ENCODE peak calls at places on chromosomes 12 and 14, in five cellular contexts. One of them, this sample, is unnamed.

GRCh38 chr12:75374971-75375370 is 15.9 kb upstream of the GLIPR1L2 start:
- DNase-seq in lower leg skin: no peak
- DNase-seq in left ventricle myocardium inferior: no peak
- DNase-seq in cardiac fibroblast: no peak
- DNase-seq in AG10803: peak
- DNase-seq in this sample: no peak

GRCh38 chr14:24692382-24693352 is 58.7 kb upstream of the GZMB start:
- DNase-seq in AG10803: no peak
- DNase-seq in cardiac fibroblast: no peak
- DNase-seq in lower leg skin: no peak
- DNase-seq in left ventricle myocardium inferior: no peak
- DNase-seq in this sample: no peak

GRCh38 chr12:51661199-51661598 is 70.2 kb downstream of the SCN8A start:
- DNase-seq in cardiac fibroblast: no peak
- DNase-seq in lower leg skin: no peak
- DNase-seq in left ventricle myocardium inferior: no peak
- DNase-seq in AG10803: no peak
- DNase-seq in this sample: no peak

GRCh38 chr14:89365071-89365801 is 51.8 kb downstream of the FOXN3 start:
- DNase-seq in left ventricle myocardium inferior: no peak
- DNase-seq in lower leg skin: peak
- DNase-seq in AG10803: no peak
- DNase-seq in cardiac fibroblast: peak
- DNase-seq in this sample: no peak

GRCh38 chr12:67648306-67649164 is at the start of gene DYRK2:
- DNase-seq in lower leg skin: peak
- DNase-seq in cardiac fibroblast: peak
- DNase-seq in AG10803: peak
- DNase-seq in left ventricle myocardium inferior: peak
- DNase-seq in this sample: peak

GRCh38 chr12:129520736-129521135 is 383.1 kb downstream of the TMEM132D start:
- DNase-seq in left ventricle myocardium inferior: no peak
- DNase-seq in AG10803: no peak
- DNase-seq in cardiac fibroblast: no peak
- DNase-seq in lower leg skin: no peak
- DNase-seq in this sample: no peak

GRCh38 chr12:119410396-119410795 is 75.9 kb downstream of the CCDC60 start:
- DNase-seq in lower leg skin: no peak
- DNase-seq in cardiac fibroblast: no peak
- DNase-seq in left ventricle myocardium inferior: no peak
- DNase-seq in AG10803: no peak
- DNase-seq in this sample: no peak

GRCh38 chr12:89486231-89486630 is 38.4 kb downstream of the GALNT4 start:
- DNase-seq in lower leg skin: no peak
- DNase-seq in AG10803: no peak
- DNase-seq in left ventricle myocardium inferior: no peak
- DNase-seq in cardiac fibroblast: no peak
- DNase-seq in this sample: no peak

GRCh38 chr12:73898645-73899044 is 639.0 kb upstream of the ATXN7L3B start:
- DNase-seq in left ventricle myocardium inferior: no peak
- DNase-seq in AG10803: no peak
- DNase-seq in cardiac fibroblast: no peak
- DNase-seq in lower leg skin: no peak
- DNase-seq in this sample: no peak

GRCh38 chr12:51448618-51449256 is 24.1 kb downstream of the SLC4A8 start:
- DNase-seq in lower leg skin: no peak
- DNase-seq in left ventricle myocardium inferior: no peak
- DNase-seq in AG10803: no peak
- DNase-seq in cardiac fibroblast: no peak
- DNase-seq in this sample: no peak

GRCh38 chr12:14111230-14111865 is 129.9 kb upstream of the GRIN2B start:
- DNase-seq in lower leg skin: no peak
- DNase-seq in left ventricle myocardium inferior: no peak
- DNase-seq in cardiac fibroblast: no peak
- DNase-seq in AG10803: no peak
- DNase-seq in this sample: peak

GRCh38 chr12:13976880-13977279 is 4.5 kb downstream of the GRIN2B start:
- DNase-seq in lower leg skin: no peak
- DNase-seq in left ventricle myocardium inferior: no peak
- DNase-seq in cardiac fibroblast: no peak
- DNase-seq in AG10803: no peak
- DNase-seq in this sample: no peak

GRCh38 chr14:44030963-44031362 is 476.1 kb downstream of the FSCB start:
- DNase-seq in cardiac fibroblast: no peak
- DNase-seq in left ventricle myocardium inferior: no peak
- DNase-seq in AG10803: no peak
- DNase-seq in lower leg skin: no peak
- DNase-seq in this sample: no peak

GRCh38 chr12:58166643-58167042 is 225.3 kb downstream of the ATP23 start:
- DNase-seq in left ventricle myocardium inferior: no peak
- DNase-seq in lower leg skin: no peak
- DNase-seq in cardiac fibroblast: no peak
- DNase-seq in AG10803: no peak
- DNase-seq in this sample: no peak

GRCh38 chr12:124861898-124862676 is 1.6 kb downstream of the SCARB1 start:
- DNase-seq in cardiac fibroblast: no peak
- DNase-seq in AG10803: no peak
- DNase-seq in lower leg skin: no peak
- DNase-seq in left ventricle myocardium inferior: no peak
- DNase-seq in this sample: no peak

GRCh38 chr14:93951798-93952540 is 24.4 kb downstream of the ASB2 start:
- DNase-seq in left ventricle myocardium inferior: no peak
- DNase-seq in lower leg skin: no peak
- DNase-seq in cardiac fibroblast: no peak
- DNase-seq in AG10803: no peak
- DNase-seq in this sample: no peak

GRCh38 chr12:96241484-96242256 is 47.5 kb downstream of the ELK3 start:
- DNase-seq in lower leg skin: no peak
- DNase-seq in AG10803: peak
- DNase-seq in cardiac fibroblast: peak
- DNase-seq in left ventricle myocardium inferior: no peak
- DNase-seq in this sample: no peak

GRCh38 chr12:15669256-15669948 is 119.8 kb downstream of the EPS8 start:
- DNase-seq in cardiac fibroblast: peak
- DNase-seq in lower leg skin: no peak
- DNase-seq in AG10803: no peak
- DNase-seq in left ventricle myocardium inferior: no peak
- DNase-seq in this sample: no peak

GRCh38 chr14:60646202-60646886 is 2.9 kb downstream of the SIX1 start:
- DNase-seq in left ventricle myocardium inferior: no peak
- DNase-seq in lower leg skin: no peak
- DNase-seq in AG10803: no peak
- DNase-seq in cardiac fibroblast: peak
- DNase-seq in this sample: no peak

GRCh38 chr12:974281-974862 is 16.7 kb upstream of the ERC1 start:
- DNase-seq in AG10803: no peak
- DNase-seq in lower leg skin: no peak
- DNase-seq in left ventricle myocardium inferior: no peak
- DNase-seq in cardiac fibroblast: no peak
- DNase-seq in this sample: no peak

GRCh38 chr12:52260351-52261210 is 13.9 kb upstream of the KRT86 start:
- DNase-seq in left ventricle myocardium inferior: no peak
- DNase-seq in cardiac fibroblast: no peak
- DNase-seq in lower leg skin: no peak
- DNase-seq in AG10803: no peak
- DNase-seq in this sample: no peak

GRCh38 chr12:50017047-50017446 is 8.2 kb downstream of the RACGAP1 start:
- DNase-seq in AG10803: peak
- DNase-seq in cardiac fibroblast: peak
- DNase-seq in lower leg skin: peak
- DNase-seq in left ventricle myocardium inferior: no peak
- DNase-seq in this sample: no peak

GRCh38 chr14:82855912-82856381 is 1322.3 kb upstream of the SEL1L start:
- DNase-seq in AG10803: peak
- DNase-seq in left ventricle myocardium inferior: no peak
- DNase-seq in lower leg skin: no peak
- DNase-seq in cardiac fibroblast: peak
- DNase-seq in this sample: no peak
- TF ChIP-seq CTCF in AG10803: peak
- TF ChIP-seq CTCF in left ventricle myocardium inferior: peak
- TF ChIP-seq CTCF in lower leg skin: no peak
- TF ChIP-seq CTCF in cardiac fibroblast: no peak
- TF ChIP-seq CTCF in this sample: peak

DNA sequence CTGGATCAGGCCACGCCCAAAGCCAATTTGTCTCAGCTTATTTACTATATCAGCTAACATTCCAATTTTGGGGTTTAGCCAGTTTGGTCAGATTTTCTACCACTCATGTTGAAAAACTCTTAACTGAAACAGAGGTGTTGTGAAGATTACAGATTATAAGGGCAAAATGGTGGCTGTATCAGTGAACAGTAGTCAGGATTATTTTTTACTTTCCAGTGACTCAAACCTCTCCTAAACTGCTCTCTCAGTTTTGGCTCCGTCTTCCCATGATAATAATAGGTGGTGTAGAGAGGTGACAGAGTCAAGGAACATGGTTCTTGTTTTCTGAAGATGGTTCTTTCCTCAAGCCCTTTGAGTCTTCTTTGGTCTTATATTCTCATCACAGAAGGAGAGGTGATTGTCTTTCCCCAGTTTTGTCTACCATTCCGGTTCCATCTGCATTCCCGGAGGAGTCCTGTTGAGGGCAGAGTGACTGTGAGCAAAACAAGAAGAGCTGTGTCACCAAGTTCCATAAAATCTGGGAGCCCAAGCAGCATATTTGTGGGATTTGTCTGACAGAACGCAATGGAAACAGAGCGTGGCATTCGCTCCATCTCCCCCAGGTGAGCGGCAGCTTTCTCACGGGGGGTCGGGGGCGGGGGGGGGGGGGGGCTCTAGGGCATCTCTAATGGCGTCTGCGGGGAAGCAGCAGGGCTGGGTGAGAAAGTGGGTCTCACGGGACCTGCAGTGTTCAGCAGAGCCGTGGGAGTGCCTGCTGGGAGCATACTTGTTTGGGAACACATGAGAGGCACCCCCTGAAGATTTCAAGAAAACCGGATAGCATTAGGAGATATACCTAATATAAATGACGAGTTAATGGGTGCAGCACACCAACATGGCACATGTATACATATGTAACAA is 59.1 kb downstream of the TBC1D30 start:
- DNase-seq in lower leg skin: no peak
- DNase-seq in left ventricle myocardium inferior: no peak
- DNase-seq in cardiac fibroblast: no peak
- DNase-seq in AG10803: no peak
- DNase-seq in this sample: no peak
- TF ChIP-seq CTCF in lower leg skin: no peak
- TF ChIP-seq CTCF in left ventricle myocardium inferior: no peak
- TF ChIP-seq CTCF in cardiac fibroblast: no peak
- TF ChIP-seq CTCF in AG10803: no peak
- TF ChIP-seq CTCF in this sample: no peak

DNA sequence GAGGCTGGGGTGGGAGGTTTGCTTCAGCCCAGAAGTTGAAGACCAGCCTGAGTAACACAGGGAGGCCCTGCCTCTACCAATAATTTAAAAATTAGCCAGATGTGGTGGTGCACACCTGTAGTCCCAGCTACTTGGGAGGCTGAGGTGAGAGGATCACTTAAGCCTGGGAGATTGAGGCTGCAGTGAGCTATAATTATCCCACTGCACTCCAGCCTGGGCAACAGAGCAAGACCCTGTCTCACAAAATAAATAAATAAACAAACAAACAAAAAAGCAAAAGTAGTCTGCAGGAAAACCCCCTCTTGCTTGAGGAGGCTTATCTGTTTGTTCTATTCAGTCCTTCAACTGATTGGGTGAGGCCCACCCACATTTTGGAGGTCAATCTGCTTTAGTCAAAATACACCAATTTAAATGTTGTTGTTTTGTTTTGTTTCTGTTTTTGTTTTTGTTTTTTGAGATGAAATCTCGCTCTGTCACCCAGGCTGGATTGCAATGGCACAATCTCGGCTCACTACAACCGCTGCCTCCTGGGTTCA is 24.9 kb upstream of the TXNRD1 start:
- DNase-seq in lower leg skin: no peak
- DNase-seq in cardiac fibroblast: no peak
- DNase-seq in AG10803: no peak
- DNase-seq in left ventricle myocardium inferior: no peak
- DNase-seq in this sample: no peak
- TF ChIP-seq CTCF in lower leg skin: no peak
- TF ChIP-seq CTCF in cardiac fibroblast: no peak
- TF ChIP-seq CTCF in AG10803: no peak
- TF ChIP-seq CTCF in left ventricle myocardium inferior: no peak
- TF ChIP-seq CTCF in this sample: no peak

DNA sequence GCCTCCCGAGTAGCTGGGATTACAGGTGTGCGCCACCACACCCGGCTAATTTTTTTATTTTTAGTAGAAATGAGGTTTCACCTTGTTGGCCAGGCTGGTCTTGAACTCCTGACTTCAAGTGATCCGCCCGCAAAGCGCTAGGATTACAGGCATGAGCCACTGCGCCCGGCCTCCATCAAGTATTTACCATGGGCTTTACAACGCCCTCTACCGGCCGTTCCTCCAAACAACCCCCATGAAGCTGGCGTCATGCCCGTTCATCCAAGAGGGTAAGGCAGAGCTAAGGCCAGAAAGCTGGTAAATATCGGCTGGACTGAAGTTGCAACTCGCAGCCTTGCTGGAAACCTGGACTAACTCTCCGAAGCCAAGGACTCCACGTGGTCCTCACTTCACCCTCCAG is 41.6 kb downstream of the RNF34 start:
- DNase-seq in lower leg skin: no peak
- DNase-seq in AG10803: no peak
- DNase-seq in cardiac fibroblast: peak
- DNase-seq in left ventricle myocardium inferior: no peak
- DNase-seq in this sample: no peak
- TF ChIP-seq CTCF in lower leg skin: no peak
- TF ChIP-seq CTCF in AG10803: peak
- TF ChIP-seq CTCF in cardiac fibroblast: no peak
- TF ChIP-seq CTCF in left ventricle myocardium inferior: no peak
- TF ChIP-seq CTCF in this sample: no peak

GRCh38 chr12:44960856-44961255 is 84.7 kb upstream of the NELL2 start:
- DNase-seq in left ventricle myocardium inferior: no peak
- DNase-seq in AG10803: no peak
- DNase-seq in cardiac fibroblast: no peak
- DNase-seq in lower leg skin: no peak
- DNase-seq in this sample: no peak
- TF ChIP-seq CTCF in left ventricle myocardium inferior: no peak
- TF ChIP-seq CTCF in AG10803: no peak
- TF ChIP-seq CTCF in cardiac fibroblast: no peak
- TF ChIP-seq CTCF in lower leg skin: no peak
- TF ChIP-seq CTCF in this sample: no peak

GRCh38 chr12:16681196-16681595 is 75.2 kb upstream of the LMO3 start:
- DNase-seq in lower leg skin: no peak
- DNase-seq in AG10803: no peak
- DNase-seq in cardiac fibroblast: no peak
- DNase-seq in left ventricle myocardium inferior: no peak
- DNase-seq in this sample: no peak

DNA sequence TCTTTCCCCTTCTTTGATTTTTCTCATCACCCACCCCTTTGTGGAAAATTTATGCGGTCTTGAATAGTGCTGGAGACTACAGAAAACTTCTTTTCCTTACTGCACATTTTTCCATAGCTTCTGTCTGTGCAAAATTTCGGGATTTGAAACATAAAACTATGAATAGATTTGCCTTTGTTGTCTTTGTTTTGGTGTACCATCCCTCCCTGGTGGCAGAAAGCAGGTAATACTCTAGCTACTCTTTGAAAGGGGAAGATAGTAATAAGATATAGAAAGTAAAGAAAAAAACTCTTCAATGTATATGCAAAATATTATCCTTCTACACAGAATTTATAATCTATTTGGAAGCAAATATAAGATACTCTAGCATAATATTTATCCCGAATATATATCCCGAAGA is 79.1 kb upstream of the LMO3 start:
- DNase-seq in cardiac fibroblast: peak
- DNase-seq in AG10803: peak
- DNase-seq in left ventricle myocardium inferior: no peak
- DNase-seq in lower leg skin: no peak
- DNase-seq in this sample: no peak
- TF ChIP-seq CTCF in cardiac fibroblast: peak
- TF ChIP-seq CTCF in AG10803: peak
- TF ChIP-seq CTCF in left ventricle myocardium inferior: no peak
- TF ChIP-seq CTCF in lower leg skin: no peak
- TF ChIP-seq CTCF in this sample: no peak

GRCh38 chr12:132921685-132922084 is 34.3 kb upstream of the CHFR start:
- DNase-seq in AG10803: no peak
- DNase-seq in lower leg skin: no peak
- DNase-seq in cardiac fibroblast: no peak
- DNase-seq in left ventricle myocardium inferior: no peak
- DNase-seq in this sample: no peak
- TF ChIP-seq CTCF in AG10803: no peak
- TF ChIP-seq CTCF in lower leg skin: no peak
- TF ChIP-seq CTCF in cardiac fibroblast: no peak
- TF ChIP-seq CTCF in left ventricle myocardium inferior: no peak
- TF ChIP-seq CTCF in this sample: no peak

This sample was measured in nephron progenitor cell.